ENCODE peak calls at places on chromosomes 4 and X, in nine cellular contexts. One of them, this sample, is unnamed.

GRCh38 chr4:127846765-127847164 is 33.9 kb upstream of the PLK4 start:
- DNase-seq in GM10248: no peak
- DNase-seq in Calu3: no peak
- DNase-seq in GM13977: no peak
- DNase-seq in ovary: no peak
- DNase-seq in left lung: no peak
- DNase-seq in thoracic aorta: no peak
- DNase-seq in B cell: no peak
- DNase-seq in AG09309: no peak
- DNase-seq in this sample: no peak

GRCh38 chr4:123418486-123418931 is 21.9 kb downstream of the SPRY1 start:
- DNase-seq in GM10248: no peak
- DNase-seq in Calu3: peak
- DNase-seq in GM13977: no peak
- DNase-seq in ovary: no peak
- DNase-seq in left lung: no peak
- DNase-seq in thoracic aorta: no peak
- DNase-seq in B cell: no peak
- DNase-seq in AG09309: peak
- DNase-seq in this sample: no peak

GRCh38 chrX:150690126-150690525 is 3.1 kb upstream of the MTMR1 start:
- DNase-seq in GM10248: no peak
- DNase-seq in Calu3: peak
- DNase-seq in GM13977: no peak
- DNase-seq in ovary: no peak
- DNase-seq in left lung: no peak
- DNase-seq in thoracic aorta: no peak
- DNase-seq in B cell: no peak
- DNase-seq in AG09309: peak
- DNase-seq in this sample: no peak

GRCh38 chrX:140503714-140504351 is 1.0 kb downstream of the SOX3 start:
- DNase-seq in GM10248: peak
- DNase-seq in Calu3: no peak
- DNase-seq in GM13977: no peak
- DNase-seq in ovary: no peak
- DNase-seq in left lung: peak
- DNase-seq in thoracic aorta: no peak
- DNase-seq in B cell: no peak
- DNase-seq in AG09309: no peak
- DNase-seq in this sample: peak

GRCh38 chrX:3326721-3327120 is 19.7 kb downstream of the MXRA5 start:
- DNase-seq in GM10248: no peak
- DNase-seq in Calu3: no peak
- DNase-seq in GM13977: no peak
- DNase-seq in ovary: no peak
- DNase-seq in left lung: no peak
- DNase-seq in thoracic aorta: no peak
- DNase-seq in B cell: no peak
- DNase-seq in AG09309: peak
- DNase-seq in this sample: no peak

GRCh38 chr4:36215627-36216026 is 28.7 kb downstream of the ARAP2 start:
- DNase-seq in GM10248: no peak
- DNase-seq in Calu3: no peak
- DNase-seq in GM13977: no peak
- DNase-seq in ovary: no peak
- DNase-seq in left lung: no peak
- DNase-seq in thoracic aorta: no peak
- DNase-seq in B cell: no peak
- DNase-seq in AG09309: no peak
- DNase-seq in this sample: no peak

GRCh38 chr4:102143433-102143832 is 201.8 kb downstream of the SLC39A8 start:
- DNase-seq in GM10248: no peak
- DNase-seq in Calu3: no peak
- DNase-seq in GM13977: no peak
- DNase-seq in ovary: no peak
- DNase-seq in left lung: no peak
- DNase-seq in thoracic aorta: no peak
- DNase-seq in B cell: no peak
- DNase-seq in AG09309: no peak
- DNase-seq in this sample: no peak

GRCh38 chr4:38322709-38323108 is 341.3 kb upstream of the KLF3 start:
- DNase-seq in GM10248: no peak
- DNase-seq in Calu3: no peak
- DNase-seq in GM13977: no peak
- DNase-seq in ovary: peak
- DNase-seq in left lung: no peak
- DNase-seq in thoracic aorta: no peak
- DNase-seq in B cell: no peak
- DNase-seq in AG09309: peak
- DNase-seq in this sample: no peak

GRCh38 chrX:57453901-57454300 is 137.9 kb upstream of the ZXDB start:
- DNase-seq in GM10248: peak
- DNase-seq in Calu3: no peak
- DNase-seq in GM13977: peak
- DNase-seq in ovary: no peak
- DNase-seq in left lung: no peak
- DNase-seq in thoracic aorta: no peak
- DNase-seq in B cell: peak
- DNase-seq in AG09309: no peak
- DNase-seq in this sample: peak

GRCh38 chrX:103400931-103401330 is 24.6 kb downstream of the BEX3 start:
- DNase-seq in GM10248: no peak
- DNase-seq in Calu3: no peak
- DNase-seq in GM13977: no peak
- DNase-seq in ovary: no peak
- DNase-seq in left lung: no peak
- DNase-seq in thoracic aorta: no peak
- DNase-seq in B cell: no peak
- DNase-seq in AG09309: no peak
- DNase-seq in this sample: no peak

GRCh38 chr4:134865675-134866074 is 664.1 kb upstream of the PABPC4L start:
- DNase-seq in GM10248: no peak
- DNase-seq in Calu3: no peak
- DNase-seq in GM13977: no peak
- DNase-seq in ovary: no peak
- DNase-seq in left lung: no peak
- DNase-seq in thoracic aorta: no peak
- DNase-seq in B cell: no peak
- DNase-seq in AG09309: no peak
- DNase-seq in this sample: no peak

GRCh38 chr4:6196871-6197270 is 3.5 kb downstream of the JAKMIP1 start:
- DNase-seq in GM10248: no peak
- DNase-seq in Calu3: no peak
- DNase-seq in GM13977: no peak
- DNase-seq in ovary: no peak
- DNase-seq in left lung: no peak
- DNase-seq in thoracic aorta: no peak
- DNase-seq in B cell: no peak
- DNase-seq in AG09309: no peak
- DNase-seq in this sample: no peak

GRCh38 chr4:1221155-1221870 is 27.6 kb downstream of the CTBP1 start:
- DNase-seq in GM10248: no peak
- DNase-seq in Calu3: no peak
- DNase-seq in GM13977: no peak
- DNase-seq in ovary: no peak
- DNase-seq in left lung: no peak
- DNase-seq in thoracic aorta: no peak
- DNase-seq in B cell: no peak
- DNase-seq in AG09309: no peak
- DNase-seq in this sample: no peak

GRCh38 chrX:154097003-154097596 is 417 bp downstream of the MECP2 start:
- DNase-seq in GM10248: peak
- DNase-seq in Calu3: peak
- DNase-seq in GM13977: peak
- DNase-seq in ovary: peak
- DNase-seq in left lung: peak
- DNase-seq in thoracic aorta: peak
- DNase-seq in B cell: peak
- DNase-seq in AG09309: no peak
- DNase-seq in this sample: peak

GRCh38 chrX:153827016-153827415 is 3.3 kb downstream of the PDZD4 start:
- DNase-seq in GM10248: no peak
- DNase-seq in Calu3: no peak
- DNase-seq in GM13977: no peak
- DNase-seq in ovary: no peak
- DNase-seq in left lung: no peak
- DNase-seq in thoracic aorta: no peak
- DNase-seq in B cell: no peak
- DNase-seq in AG09309: no peak
- DNase-seq in this sample: no peak

GRCh38 chrX:85326234-85327059 is 53.0 kb downstream of the POF1B start:
- DNase-seq in GM10248: no peak
- DNase-seq in Calu3: no peak
- DNase-seq in GM13977: no peak
- DNase-seq in ovary: peak
- DNase-seq in left lung: peak
- DNase-seq in thoracic aorta: no peak
- DNase-seq in B cell: no peak
- DNase-seq in AG09309: no peak
- DNase-seq in this sample: no peak

GRCh38 chr4:153022233-153022632 is 86.1 kb downstream of the FHDC1 start:
- DNase-seq in GM10248: no peak
- DNase-seq in Calu3: no peak
- DNase-seq in GM13977: no peak
- DNase-seq in ovary: no peak
- DNase-seq in left lung: no peak
- DNase-seq in thoracic aorta: no peak
- DNase-seq in B cell: no peak
- DNase-seq in AG09309: no peak
- DNase-seq in this sample: no peak

GRCh38 chrX:499870-500364 is 113.2 kb upstream of the PPP2R3B start:
- DNase-seq in GM10248: no peak
- DNase-seq in Calu3: no peak
- DNase-seq in GM13977: no peak
- DNase-seq in ovary: no peak
- DNase-seq in left lung: no peak
- DNase-seq in thoracic aorta: no peak
- DNase-seq in B cell: no peak
- DNase-seq in AG09309: no peak
- DNase-seq in this sample: no peak

GRCh38 chr4:140056015-140056414 is 98.0 kb downstream of the MAML3 start:
- DNase-seq in GM10248: no peak
- DNase-seq in Calu3: no peak
- DNase-seq in GM13977: no peak
- DNase-seq in ovary: no peak
- DNase-seq in left lung: no peak
- DNase-seq in thoracic aorta: no peak
- DNase-seq in B cell: no peak
- DNase-seq in AG09309: no peak
- DNase-seq in this sample: no peak

GRCh38 chr4:88240297-88240714 is 44.1 kb downstream of the PPM1K start:
- DNase-seq in GM10248: no peak
- DNase-seq in Calu3: no peak
- DNase-seq in GM13977: no peak
- DNase-seq in ovary: no peak
- DNase-seq in left lung: no peak
- DNase-seq in thoracic aorta: no peak
- DNase-seq in B cell: no peak
- DNase-seq in AG09309: no peak
- DNase-seq in this sample: no peak

GRCh38 chrX:115948018-115948923 is 222.3 kb upstream of the AGTR2 start:
- DNase-seq in GM10248: no peak
- DNase-seq in Calu3: no peak
- DNase-seq in GM13977: peak
- DNase-seq in ovary: no peak
- DNase-seq in left lung: no peak
- DNase-seq in thoracic aorta: no peak
- DNase-seq in B cell: no peak
- DNase-seq in AG09309: no peak
- DNase-seq in this sample: peak
- TF ChIP-seq CTCF in GM10248: no peak
- TF ChIP-seq CTCF in Calu3: no peak
- TF ChIP-seq CTCF in GM13977: peak
- TF ChIP-seq CTCF in ovary: no peak
- TF ChIP-seq CTCF in left lung: no peak
- TF ChIP-seq CTCF in thoracic aorta: no peak
- TF ChIP-seq CTCF in B cell: no peak
- TF ChIP-seq CTCF in AG09309: no peak
- TF ChIP-seq CTCF in this sample: peak

GRCh38 chr4:185591679-185592141 is 56.4 kb upstream of the PDLIM3 start:
- DNase-seq in GM10248: no peak
- DNase-seq in Calu3: no peak
- DNase-seq in GM13977: no peak
- DNase-seq in ovary: no peak
- DNase-seq in left lung: no peak
- DNase-seq in thoracic aorta: no peak
- DNase-seq in B cell: no peak
- DNase-seq in AG09309: no peak
- DNase-seq in this sample: no peak
- TF ChIP-seq CTCF in GM10248: no peak
- TF ChIP-seq CTCF in Calu3: no peak
- TF ChIP-seq CTCF in GM13977: no peak
- TF ChIP-seq CTCF in ovary: no peak
- TF ChIP-seq CTCF in left lung: no peak
- TF ChIP-seq CTCF in thoracic aorta: no peak
- TF ChIP-seq CTCF in B cell: no peak
- TF ChIP-seq CTCF in AG09309: no peak
- TF ChIP-seq CTCF in this sample: no peak

DNA sequence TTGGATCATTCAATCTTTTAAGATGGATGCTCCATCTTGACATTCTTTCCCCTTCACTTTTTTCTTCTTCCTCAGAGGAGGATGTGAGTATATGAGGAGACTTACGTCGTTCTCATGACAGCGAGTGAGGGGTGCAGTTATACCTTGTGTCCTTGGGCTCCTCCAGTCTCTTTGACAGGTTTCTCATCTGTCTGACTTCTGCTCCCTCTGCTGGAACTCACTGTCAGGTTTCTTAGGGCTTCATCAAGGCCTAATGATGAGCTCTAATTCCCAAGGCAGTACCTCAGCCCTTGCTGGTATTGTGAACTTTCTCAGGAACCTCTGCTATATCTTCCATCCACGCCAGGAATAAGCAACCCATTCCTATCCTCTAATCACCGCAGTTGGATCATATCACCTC is 237.8 kb upstream of the ADGRL3 start:
- DNase-seq in GM10248: no peak
- DNase-seq in Calu3: no peak
- DNase-seq in GM13977: no peak
- DNase-seq in ovary: no peak
- DNase-seq in left lung: no peak
- DNase-seq in thoracic aorta: no peak
- DNase-seq in B cell: no peak
- DNase-seq in AG09309: no peak
- DNase-seq in this sample: no peak
- TF ChIP-seq CTCF in GM10248: no peak
- TF ChIP-seq CTCF in Calu3: no peak
- TF ChIP-seq CTCF in GM13977: peak
- TF ChIP-seq CTCF in ovary: no peak
- TF ChIP-seq CTCF in left lung: no peak
- TF ChIP-seq CTCF in thoracic aorta: no peak
- TF ChIP-seq CTCF in B cell: no peak
- TF ChIP-seq CTCF in AG09309: no peak
- TF ChIP-seq CTCF in this sample: no peak

DNA sequence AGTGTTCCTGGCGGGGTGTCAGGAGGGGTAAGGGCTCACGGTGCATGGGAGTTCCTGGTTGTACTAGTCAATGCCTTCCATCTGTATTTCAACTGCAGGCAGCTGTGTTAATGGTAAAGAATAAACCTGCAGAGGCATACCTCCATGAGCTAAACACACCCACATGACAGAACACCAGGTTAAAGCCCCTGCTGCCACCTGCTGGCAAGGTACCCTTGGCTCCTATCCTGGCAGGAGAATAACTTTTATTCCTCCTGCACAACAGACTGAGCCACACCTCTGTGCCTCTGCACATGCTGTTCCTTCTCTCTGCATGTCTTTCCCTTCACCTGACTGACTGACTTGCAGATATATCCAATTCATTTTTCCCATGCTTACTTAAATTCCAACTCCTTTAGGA is 11.1 kb downstream of the ITIH6 start:
- DNase-seq in GM10248: peak
- DNase-seq in Calu3: peak
- DNase-seq in GM13977: no peak
- DNase-seq in ovary: no peak
- DNase-seq in left lung: no peak
- DNase-seq in thoracic aorta: no peak
- DNase-seq in B cell: no peak
- DNase-seq in AG09309: no peak
- DNase-seq in this sample: no peak
- TF ChIP-seq CTCF in GM10248: peak
- TF ChIP-seq CTCF in Calu3: peak
- TF ChIP-seq CTCF in GM13977: peak
- TF ChIP-seq CTCF in ovary: no peak
- TF ChIP-seq CTCF in left lung: no peak
- TF ChIP-seq CTCF in thoracic aorta: no peak
- TF ChIP-seq CTCF in B cell: peak
- TF ChIP-seq CTCF in AG09309: no peak
- TF ChIP-seq CTCF in this sample: peak